ENCODE peak calls at places on chromosomes 12 and 14, in nine cellular contexts. X is stimulated activated CD8-positive, alpha-beta memory T cell treated with anti-CD3 and anti-CD28 coated beads, Interleukin-12 subunit alpha, Interleukin-12 subunit beta, amount 100 ng/mL, for 4 hours; T is NCI-H460; H is GOT3; M is NCI-H1092 treated with DMSO at 0.1 percent for 48 hours; O is ovary; B is hypothalamus; C is NCI-H1105 treated with DMSO at 0.1 percent for 48 hours; K is GM04504. N is an unnamed sample.

GRCh38 chr12:53999596-54000104 is 311 bp upstream of the HOXC9 start:
- DNase-seq in O (peak), H (no peak), X (no peak), C (peak), M (peak), T (peak), B (no peak), K (no peak), N (no peak)

GRCh38 chr14:92943855-92944570 is 21.1 kb downstream of the CHGA start:
- DNase-seq in K (no peak), M (no peak), H (no peak), X (no peak), B (no peak), T (no peak), O (no peak), C (no peak), N (no peak)

GRCh38 chr12:81729781-81730180 is 29.4 kb downstream of the PPFIA2 start:
- DNase-seq in K (no peak), T (no peak), O (no peak), C (no peak), B (no peak), M (no peak), X (no peak), H (no peak), N (no peak)

GRCh38 chr12:46956451-46957035 is 122.9 kb upstream of the PCED1B start:
- DNase-seq in M (no peak), H (no peak), B (no peak), T (no peak), C (no peak), K (no peak), X (no peak), O (no peak), N (no peak)

GRCh38 chr12:45034861-45035265 is 16.0 kb downstream of the DBX2 start:
- DNase-seq in X (no peak), M (no peak), H (no peak), B (no peak), K (no peak), C (no peak), T (no peak), O (no peak), N (no peak)

GRCh38 chr12:18439541-18439940 is 178.2 kb downstream of the PIK3C2G start:
- DNase-seq in B (no peak), H (no peak), O (no peak), K (no peak), C (no peak), T (peak), M (no peak), X (no peak), N (no peak)

GRCh38 chr12:132491349-132491663 is 1.4 kb downstream of the FBRSL1 start:
- DNase-seq in O (no peak), H (no peak), M (no peak), B (no peak), C (no peak), X (no peak), K (no peak), T (no peak), N (no peak)

GRCh38 chr14:100846309-100846859 is 20.5 kb downstream of the MEG3 start:
- DNase-seq in O (no peak), C (no peak), T (no peak), K (no peak), H (no peak), X (no peak), B (no peak), M (no peak), N (no peak)

GRCh38 chr14:95070748-95071435 is 86.4 kb downstream of the DICER1 start:
- DNase-seq in O (no peak), T (no peak), B (no peak), H (no peak), C (no peak), K (no peak), M (no peak), X (no peak), N (no peak)

GRCh38 chr12:89833337-89834252 is 125.0 kb upstream of the ATP2B1 start:
- DNase-seq in C (no peak), O (no peak), T (no peak), M (no peak), B (no peak), H (no peak), X (no peak), K (peak), N (no peak)

GRCh38 chr12:117044790-117045174 is 54.4 kb downstream of the TESC start:
- DNase-seq in B (no peak), X (no peak), T (no peak), M (no peak), O (no peak), C (peak), H (no peak), K (no peak), N (no peak)

GRCh38 chr14:41899416-41899815 is 292.7 kb downstream of the LRFN5 start:
- DNase-seq in C (peak), K (no peak), O (no peak), H (no peak), B (no peak), X (no peak), M (peak), T (no peak), N (no peak)

GRCh38 chr12:80490329-80490728 is 46.3 kb downstream of the PTPRQ start:
- DNase-seq in O (no peak), T (no peak), H (no peak), C (no peak), K (no peak), M (no peak), X (no peak), B (no peak), N (no peak)

GRCh38 chr14:42004321-42004720 is 397.6 kb downstream of the LRFN5 start:
- DNase-seq in H (no peak), T (no peak), X (no peak), C (no peak), O (no peak), M (no peak), B (no peak), K (no peak), N (no peak)

GRCh38 chr12:46487567-46488131 is 115.1 kb upstream of the SLC38A2 start:
- DNase-seq in X (no peak), C (no peak), O (no peak), T (no peak), B (no peak), H (no peak), K (no peak), M (no peak), N (no peak)